ENCODE peak calls at places on chromosomes 11 and 22, in seven cellular contexts. F is chondrocyte, U is fibroblast of villous mesenchyme, C is HL-60, W is GM13977, P is stomach, V is RWPE1. X is an unnamed sample.

GRCh38 chr11:65295571-65296338 is 18.9 kb upstream of the CDC42EP2 start:
- DNase-seq in P (no peak), W (no peak), C (no peak), F (peak), V (no peak), U (no peak), X (no peak)

GRCh38 chr11:41085123-41085522 is 374.3 kb downstream of the LRRC4C start:
- DNase-seq in U (no peak), C (no peak), F (no peak), V (no peak), P (no peak), W (no peak), X (no peak)

GRCh38 chr22:20203142-20204099 is 52.6 kb upstream of the CCDC188 start:
- DNase-seq in W (no peak), C (no peak), V (peak), P (peak), U (peak), F (no peak), X (no peak)

GRCh38 chr22:17716529-17716928 is 57.7 kb downstream of the BID start:
- DNase-seq in U (no peak), W (no peak), V (no peak), F (no peak), P (no peak), C (no peak), X (no peak)

GRCh38 chr22:21449531-21450319 is 17.5 kb upstream of the TMEM191C start:
- DNase-seq in C (no peak), V (no peak), F (peak), P (peak), W (no peak), U (peak), X (no peak)

GRCh38 chr11:92329644-92330043 is 105.0 kb downstream of the FAT3 start:
- DNase-seq in W (no peak), P (no peak), C (no peak), V (peak), U (peak), F (no peak), X (no peak)

GRCh38 chr11:76700177-76701100 is 29.9 kb upstream of the LRRC32 start:
- DNase-seq in U (peak), C (no peak), F (no peak), P (no peak), V (peak), W (no peak), X (no peak)

GRCh38 chr22:37052386-37053309 is 1.1 kb downstream of the KCTD17 start:
- DNase-seq in W (no peak), C (no peak), P (no peak), U (no peak), F (no peak), V (no peak), X (no peak)

GRCh38 chr22:32534252-32535215 is 59.9 kb downstream of the FBXO7 start:
- DNase-seq in C (no peak), U (no peak), V (no peak), P (peak), W (no peak), F (no peak), X (no peak)

GRCh38 chr22:32532819-32533128 is 58.2 kb downstream of the FBXO7 start:
- DNase-seq in W (no peak), F (no peak), P (no peak), V (no peak), C (no peak), U (no peak), X (no peak)

GRCh38 chr22:32533265-32534068 is 58.9 kb downstream of the FBXO7 start:
- DNase-seq in C (no peak), W (no peak), F (no peak), V (no peak), U (peak), P (no peak), X (no peak)

GRCh38 chr22:32531228-32531627 is 56.6 kb downstream of the FBXO7 start:
- DNase-seq in W (no peak), V (no peak), P (no peak), C (no peak), F (no peak), U (peak), X (no peak)

DNA sequence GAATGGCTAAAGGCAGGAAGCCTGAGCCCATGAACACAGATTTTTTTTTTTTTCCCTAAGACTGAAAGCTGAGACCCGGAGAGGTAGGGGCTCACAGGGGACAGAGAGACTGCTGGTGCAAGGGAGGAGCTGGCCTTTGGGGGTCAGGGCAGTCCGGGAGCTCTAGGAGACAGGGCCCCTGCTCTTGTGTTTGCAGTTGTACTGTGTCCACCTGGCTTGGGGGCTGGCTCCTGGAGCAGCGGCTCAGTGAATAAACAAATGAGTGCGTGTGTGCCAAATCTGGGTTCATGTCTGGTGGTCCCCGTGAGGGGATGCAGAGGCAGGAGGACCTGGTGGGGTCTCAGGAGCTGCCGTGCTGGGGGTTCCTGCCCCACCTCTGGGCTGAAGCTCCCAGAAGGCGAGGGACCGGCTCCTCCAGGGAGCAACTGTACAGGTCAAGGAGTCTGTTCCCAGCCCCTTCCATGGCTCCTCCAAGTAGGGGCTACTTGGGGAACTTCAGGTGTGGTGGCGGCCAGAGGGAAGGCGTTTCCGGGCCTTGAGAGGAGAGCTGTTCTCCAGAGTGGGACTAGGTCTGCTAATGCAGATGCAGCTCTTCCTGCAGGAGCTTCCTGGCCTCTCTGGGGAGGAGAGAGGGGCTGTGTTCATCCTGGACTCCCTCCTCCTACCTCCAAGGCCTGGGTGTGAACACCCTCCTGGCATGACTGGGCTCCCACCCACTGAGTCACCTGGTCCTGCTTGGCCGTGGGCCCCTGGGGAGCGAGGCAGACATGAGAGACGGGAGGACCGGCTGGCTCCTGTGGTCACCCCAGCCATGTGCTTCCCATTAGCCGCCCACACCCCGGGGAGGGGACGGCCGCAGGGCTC is 57.6 kb downstream of the FBXO7 start:
- DNase-seq in C (no peak), W (no peak), V (peak), P (peak), U (peak), F (peak), X (no peak)
- TF ChIP-seq CTCF in C (no peak), W (no peak), V (no peak), P (no peak), U (no peak), F (no peak), X (no peak)

GRCh38 chr22:25334091-25334490 is 114.7 kb downstream of the CRYBB2 start:
- DNase-seq in F (no peak), V (no peak), W (no peak), P (peak), U (peak), C (peak), X (peak)
- TF ChIP-seq CTCF in F (peak), V (no peak), W (peak), P (no peak), U (peak), C (peak), X (no peak)

GRCh38 chr11:126992065-126992803 is 8.3 kb downstream of the KIRREL3 start:
- DNase-seq in F (no peak), V (no peak), P (no peak), C (no peak), W (no peak), U (peak), X (no peak)

GRCh38 chr11:126992804-126993111 is 7.8 kb downstream of the KIRREL3 start:
- DNase-seq in W (no peak), P (no peak), V (no peak), C (no peak), U (peak), F (no peak), X (no peak)

GRCh38 chr11:126991596-126991995 is 9.0 kb downstream of the KIRREL3 start:
- DNase-seq in F (no peak), U (peak), P (no peak), V (no peak), C (no peak), W (no peak), X (no peak)

GRCh38 chr11:126989942-126990715 is 10.4 kb downstream of the KIRREL3 start:
- DNase-seq in P (peak), F (peak), W (peak), V (peak), U (peak), C (peak), X (peak)

GRCh38 chr11:126990716-126991480 is 9.7 kb downstream of the KIRREL3 start:
- DNase-seq in U (no peak), P (no peak), V (no peak), C (no peak), F (no peak), W (no peak), X (no peak)
- TF ChIP-seq CTCF in U (no peak), P (no peak), V (peak), C (no peak), F (peak), W (no peak), X (peak)

DNA sequence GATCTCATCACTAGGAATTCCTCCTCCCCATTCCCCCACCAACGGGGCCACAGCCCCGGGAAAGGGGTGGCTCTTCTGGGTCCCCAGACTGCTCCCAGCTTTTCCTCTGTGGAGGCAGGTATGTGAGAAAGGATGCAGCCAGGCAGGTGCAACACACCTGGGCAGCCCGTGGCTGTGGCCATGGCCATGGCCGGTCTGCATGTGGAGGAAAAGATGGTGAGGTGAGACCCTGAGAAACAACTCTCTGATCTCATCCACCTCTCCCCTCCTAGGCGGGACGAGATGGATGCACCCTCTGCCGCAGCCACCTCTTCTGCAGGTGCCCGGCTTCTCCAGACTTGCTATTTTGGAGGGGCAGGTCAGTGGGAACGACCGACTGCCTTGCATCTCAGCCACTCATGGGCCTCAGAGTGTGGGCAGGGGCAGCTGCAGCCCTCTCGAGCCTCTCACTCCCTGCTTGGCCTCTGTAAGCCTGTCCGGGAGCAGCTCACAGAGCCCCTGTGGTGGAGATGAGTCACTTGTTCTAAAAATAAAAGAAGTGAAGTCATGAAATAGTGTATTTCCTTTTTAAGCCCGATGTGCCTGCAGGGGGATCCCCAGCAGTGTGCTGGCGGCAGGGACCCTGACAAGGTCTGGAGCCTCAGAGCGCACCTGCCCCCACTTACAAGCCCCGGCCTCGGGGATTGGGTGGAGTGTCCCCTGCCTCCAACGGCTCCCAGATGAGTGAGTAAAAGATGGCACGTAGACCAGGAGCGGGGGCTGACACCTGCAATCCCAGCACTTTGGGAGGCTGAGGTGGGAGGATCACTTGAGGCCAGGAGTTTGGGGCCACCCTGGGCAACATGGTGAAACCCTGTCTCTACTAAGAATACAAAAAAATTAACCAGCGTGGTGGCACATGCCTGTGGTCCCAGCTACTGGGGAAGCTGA is 10.7 kb downstream of the SMIM38 start:
- DNase-seq in U (peak), W (peak), F (peak), V (peak), P (no peak), C (peak), X (no peak)
- TF ChIP-seq CTCF in U (peak), W (no peak), F (peak), V (no peak), P (no peak), C (no peak), X (no peak)

GRCh38 chr11:119101759-119102423 is at the start of gene DPAGT1:
- DNase-seq in F (peak), C (peak), P (peak), W (peak), U (peak), V (peak), X (peak)

GRCh38 chr11:119099707-119100106 is 1.9 kb downstream of the DPAGT1 start:
- DNase-seq in V (no peak), C (no peak), U (no peak), W (no peak), F (no peak), P (no peak), X (no peak)

GRCh38 chr11:119100960-119101349 is 698 bp downstream of the DPAGT1 start:
- DNase-seq in U (no peak), C (no peak), W (no peak), P (no peak), F (peak), V (no peak), X (no peak)

GRCh38 chr11:119100246-119100959 is 1.2 kb downstream of the DPAGT1 start:
- DNase-seq in C (no peak), F (no peak), P (no peak), V (no peak), U (peak), W (no peak), X (no peak)

GRCh38 chr11:119101367-119101758 is 290 bp downstream of the DPAGT1 start:
- DNase-seq in C (no peak), V (no peak), F (peak), W (peak), U (no peak), P (no peak), X (no peak)
- TF ChIP-seq CTCF in C (no peak), V (no peak), F (peak), W (no peak), U (peak), P (no peak), X (no peak)

X was measured in CD4-positive, alpha-beta T cell.